ENCODE peak calls at places on chromosomes 1 and 21, in ten cellular contexts. K is GM03348, A is GM12865, S is HCEC 1CT, H is WTC11, X is thoracic aorta, W is glutamatergic neuron, M is endothelial cell, J is GM19239, G is H4. F is an unnamed sample.

GRCh38 chr1:193417945-193418744 is 231.7 kb upstream of the B3GALT2 start:
- DNase-seq in K (peak), A (peak), M (no peak), G (peak), X (no peak), J (no peak), H (no peak), W (no peak), S (peak), F (no peak)

GRCh38 chr1:241423541-241424479 is 66.8 kb upstream of the RGS7 start:
- DNase-seq in S (peak), M (peak), J (peak), A (peak), X (no peak), K (peak), H (peak), G (no peak), W (peak), F (no peak)

GRCh38 chr1:208003241-208003640 is 92.3 kb upstream of the CD34 start:
- DNase-seq in A (no peak), W (no peak), K (no peak), S (no peak), M (no peak), H (no peak), G (no peak), J (no peak), X (no peak), F (no peak)

GRCh38 chr21:43689556-43690337 is 29.2 kb upstream of the PDXK start:
- DNase-seq in H (no peak), X (no peak), G (no peak), M (no peak), W (no peak), K (no peak), J (no peak), A (no peak), S (no peak), F (no peak)

GRCh38 chr21:37710555-37711293 is 205.5 kb downstream of the KCNJ6 start:
- DNase-seq in G (peak), S (peak), H (no peak), M (no peak), K (no peak), X (no peak), J (no peak), A (no peak), W (peak), F (no peak)

GRCh38 chr1:115496904-115497527 is 144.8 kb upstream of the VANGL1 start:
- DNase-seq in J (no peak), W (no peak), S (peak), G (peak), X (no peak), K (peak), M (no peak), H (no peak), A (no peak), F (no peak)

GRCh38 chr1:228279011-228279721 is 71.3 kb downstream of the OBSCN start:
- DNase-seq in A (no peak), S (no peak), M (no peak), K (no peak), J (no peak), X (no peak), G (no peak), W (no peak), H (no peak), F (no peak)

GRCh38 chr1:120178799-120179419 is 2.6 kb upstream of the SEC22B start:
- DNase-seq in X (no peak), W (no peak), K (no peak), S (peak), H (no peak), G (peak), M (no peak), A (no peak), J (no peak), F (no peak)

GRCh38 chr21:27953328-27954045 is 986.6 kb upstream of the ADAMTS5 start:
- DNase-seq in J (no peak), G (no peak), S (no peak), A (peak), M (no peak), K (no peak), H (no peak), X (no peak), W (no peak), F (no peak)

GRCh38 chr1:207398986-207399385 is 55.1 kb upstream of the CR2 start:
- DNase-seq in W (no peak), S (no peak), H (no peak), M (no peak), A (no peak), X (no peak), K (no peak), J (no peak), G (no peak), F (no peak)

GRCh38 chr21:36385233-36385908 is at the start of gene CHAF1B:
- DNase-seq in S (peak), H (peak), W (peak), K (peak), X (no peak), J (peak), M (peak), G (peak), A (peak), F (peak)

GRCh38 chr21:44695176-44695575 is 1.8 kb upstream of the KRTAP10-12 start:
- DNase-seq in W (no peak), H (no peak), X (no peak), G (no peak), S (no peak), J (no peak), K (no peak), A (no peak), M (no peak), F (no peak)

GRCh38 chr21:25578070-25578961 is 29.0 kb downstream of the MRPL39 start:
- DNase-seq in X (no peak), J (no peak), W (no peak), K (no peak), S (peak), G (no peak), H (no peak), M (no peak), A (peak), F (no peak)

F was measured in SW 1271.